ENCODE peak calls at places on chromosomes 11 and 22, in five cellular contexts. J is small intestine; F is effector CD4-positive, alpha-beta T cell; E is HS-5; S is A549. G is an unnamed sample.

GRCh38 chr11:46298699-46299424 is 21.4 kb downstream of the CREB3L1 start:
- DNase-seq in J (no peak), F (no peak), E (no peak), S (no peak), G (no peak)

GRCh38 chr22:23684561-23685031 is 6.2 kb upstream of the RGL4 start:
- DNase-seq in J (no peak), F (no peak), E (no peak), S (no peak), G (no peak)

GRCh38 chr11:64568041-64568571 is 22.9 kb upstream of the SLC22A12 start:
- DNase-seq in J (no peak), F (no peak), E (no peak), S (no peak), G (no peak)

GRCh38 chr11:35364101-35364780 is 55.1 kb downstream of the SLC1A2 start:
- DNase-seq in J (no peak), F (no peak), E (peak; percentile 76), S (peak; percentile 46), G (no peak)

GRCh38 chr11:85718991-85719807 is 33.2 kb upstream of the CCDC89 start:
- DNase-seq in J (no peak), F (no peak), E (peak; percentile 99), S (peak; percentile 86), G (no peak)

GRCh38 chr22:43777204-43777671 is 34.9 kb downstream of the EFCAB6 start:
- DNase-seq in J (no peak), F (no peak), E (no peak), S (no peak), G (no peak)

GRCh38 chr11:95877288-95877687 is 46.6 kb downstream of the MTMR2 start:
- DNase-seq in J (no peak), F (no peak), E (peak; percentile 96), S (no peak), G (no peak)

GRCh38 chr11:78256962-78257361 is 68.2 kb downstream of the USP35 start:
- DNase-seq in J (peak; percentile 41), F (no peak), E (peak; percentile 24), S (no peak), G (no peak)

GRCh38 chr11:121650520-121651266 is 197.9 kb upstream of the SORL1-AS1 start:
- DNase-seq in J (no peak), F (no peak), E (no peak), S (no peak), G (no peak)

GRCh38 chr11:20360650-20361049 is 2.9 kb upstream of the HTATIP2 start:
- DNase-seq in J (peak; percentile 92), F (peak; percentile 15), E (no peak), S (no peak), G (no peak)

GRCh38 chr11:119158467-119158866 is 9.6 kb downstream of the ABCG4 start:
- DNase-seq in J (no peak), F (no peak), E (no peak), S (no peak), G (no peak)

GRCh38 chr11:27473017-27473406 is 422 bp upstream of the LGR4 start:
- DNase-seq in J (peak; percentile 71), F (no peak), E (no peak), S (no peak), G (no peak)

GRCh38 chr11:33515347-33515746 is 185.3 kb downstream of the C11orf91 start:
- DNase-seq in J (no peak), F (no peak), E (no peak), S (no peak), G (no peak)

GRCh38 chr11:78567209-78567608 is 7.5 kb downstream of the NARS2 start:
- DNase-seq in J (no peak), F (no peak), E (peak; percentile 43), S (no peak), G (no peak)

G was measured in SK-N-SH.